ENCODE peak calls at places on chromosomes 7 and 10, in eight cellular contexts. X is activated CD8-positive, alpha-beta T cell treated with anti-CD3 and anti-CD28 coated beads for 36 hours; C is natural killer cell; M is mucosa of descending colon; O is stimulated activated naive CD8-positive, alpha-beta T cell treated with anti-CD3 and anti-CD28 coated beads, Interleukin-15, Interleukin-2, amounts not matched to agents 100 U/mL and 50 U/mL, for 24 hours; H is gastroesophageal sphincter; T is activated naive CD8-positive, alpha-beta T cell treated with anti-CD3 and anti-CD28 coated beads, Interleukin-2, amount 10 ng/mL, durations not matched to agents 7 days and 5 days; J is Panc1. D is an unnamed sample.
A peak's percentile ranks its signal among the peaks of the same experiment; 100 is the strongest.

GRCh38 chr7:142506601-142507000 is 242.7 kb upstream of the PRSS1 start:
- ATAC-seq in X (no peak), C (no peak), M (no peak), O (no peak), H (no peak), T (no peak), J (no peak), D (no peak)

GRCh38 chr7:116228241-116228640 is 17.9 kb downstream of the TES start:
- ATAC-seq in X (no peak), C (no peak), M (no peak), O (no peak), H (no peak), T (no peak), J (no peak), D (no peak)

GRCh38 chr10:8438603-8439002 is 384.1 kb downstream of the GATA3 start:
- ATAC-seq in X (peak; percentile 60), C (peak; percentile 82), M (no peak), O (no peak), H (no peak), T (peak; percentile 85), J (no peak), D (no peak)

GRCh38 chr7:86600506-86601290 is 43.0 kb upstream of the GRM3 start:
- ATAC-seq in X (no peak), C (no peak), M (peak; percentile 15), O (no peak), H (peak; percentile 31), T (no peak), J (no peak), D (peak; percentile 36)

GRCh38 chr7:41889472-41889871 is 186.6 kb upstream of the INHBA start:
- ATAC-seq in X (peak; percentile 89), C (no peak), M (no peak), O (peak; percentile 60), H (no peak), T (no peak), J (no peak), D (peak; percentile 8)

GRCh38 chr10:124085680-124086079 is 7.7 kb downstream of the CHST15 start:
- ATAC-seq in X (no peak), C (no peak), M (no peak), O (no peak), H (no peak), T (no peak), J (peak; percentile 20), D (no peak)

GRCh38 chr7:116305485-116306408 is 95.4 kb downstream of the TES start:
- ATAC-seq in X (no peak), C (no peak), M (no peak), O (no peak), H (no peak), T (no peak), J (no peak), D (no peak)

GRCh38 chr7:81367335-81367801 is 402.5 kb downstream of the HGF start:
- ATAC-seq in X (no peak), C (no peak), M (no peak), O (no peak), H (peak; percentile 28), T (no peak), J (no peak), D (no peak)

GRCh38 chr7:69893915-69894314 is 295.6 kb downstream of the AUTS2 start:
- ATAC-seq in X (no peak), C (no peak), M (no peak), O (no peak), H (no peak), T (no peak), J (no peak), D (peak; percentile 32)

GRCh38 chr7:39069886-39070881 is 92.5 kb downstream of the POU6F2 start:
- ATAC-seq in X (no peak), C (no peak), M (no peak), O (no peak), H (no peak), T (no peak), J (no peak), D (peak; percentile 78)

GRCh38 chr10:75772153-75772887 is 340.9 kb downstream of the LRMDA start:
- ATAC-seq in X (no peak), C (peak; percentile 57), M (no peak), O (no peak), H (no peak), T (peak; percentile 30), J (no peak), D (no peak)

GRCh38 chr7:30584415-30584814 is 10.3 kb upstream of the GARS1 start:
- ATAC-seq in X (no peak), C (no peak), M (no peak), O (no peak), H (no peak), T (no peak), J (no peak), D (no peak)

GRCh38 chr7:79298145-79298760 is 155.2 kb downstream of the MAGI2 start:
- ATAC-seq in X (no peak), C (no peak), M (no peak), O (no peak), H (peak; percentile 25), T (no peak), J (no peak), D (no peak)

GRCh38 chr10:7666253-7667023 is at the start of gene ITIH5:
- ATAC-seq in X (peak; percentile 27), C (peak; percentile 45), M (no peak), O (peak; percentile 59), H (peak; percentile 54), T (peak; percentile 33), J (no peak), D (peak; percentile 39)

GRCh38 chr10:133616371-133617130 is 10.0 kb downstream of the FRG2B start:
- ATAC-seq in X (no peak), C (no peak), M (peak; percentile 45), O (no peak), H (peak; percentile 26), T (no peak), J (no peak), D (no peak)

GRCh38 chr7:4797858-4798705 is 22.7 kb downstream of the AP5Z1 start:
- ATAC-seq in X (peak; percentile 100), C (peak; percentile 93), M (peak; percentile 87), O (peak; percentile 82), H (peak; percentile 68), T (peak; percentile 76), J (peak; percentile 79), D (peak; percentile 75)

GRCh38 chr10:99798920-99799319 is 16.5 kb downstream of the ABCC2 start:
- ATAC-seq in X (no peak), C (no peak), M (no peak), O (no peak), H (no peak), T (no peak), J (no peak), D (no peak)

GRCh38 chr7:91929463-91929862 is 11.2 kb upstream of the AKAP9 start:
- ATAC-seq in X (peak; percentile 95), C (no peak), M (no peak), O (peak; percentile 91), H (no peak), T (peak; percentile 56), J (no peak), D (peak; percentile 41)

GRCh38 chr10:102661614-102662133 is 17.4 kb downstream of the TRIM8 start:
- ATAC-seq in X (peak; percentile 48), C (peak; percentile 35), M (peak; percentile 1), O (peak; percentile 63), H (peak; percentile 19), T (peak; percentile 28), J (peak; percentile 19), D (no peak)

GRCh38 chr10:110864662-110865140 is 7.0 kb upstream of the PDCD4 start:
- ATAC-seq in X (peak; percentile 69), C (peak; percentile 82), M (peak; percentile 67), O (peak; percentile 59), H (no peak), T (peak; percentile 62), J (no peak), D (peak; percentile 68)